ENCODE peak calls at places on chromosomes 6 and 20, in ten cellular contexts. N is ovary, Z is astrocyte of the spinal cord, T is heart left ventricle, S is IMR-90, F is mesendoderm, K is ascending aorta, L is kidney epithelial cell, W is adrenal gland, Q is psoas muscle. B is an unnamed sample.

GRCh38 chr6:130675072-130675471 is 152.1 kb upstream of the SMLR1 start:
- DNase-seq in S (peak), N (no peak), L (peak), F (no peak), T (no peak), K (no peak), Z (peak), W (no peak), Q (no peak), B (no peak)

GRCh38 chr6:43541774-43542471 is 25.0 kb downstream of the POLR1C start:
- DNase-seq in Z (no peak), L (no peak), F (no peak), T (no peak), S (no peak), N (no peak), K (no peak), Q (no peak), W (no peak), B (no peak)

GRCh38 chr20:4087923-4088322 is 72.6 kb upstream of the RNF24 start:
- DNase-seq in Z (no peak), Q (no peak), S (peak), N (no peak), W (peak), L (no peak), K (peak), F (no peak), T (no peak), B (no peak)

GRCh38 chr6:154229796-154230195 is 126.8 kb downstream of the IPCEF1 start:
- DNase-seq in S (no peak), Z (no peak), F (no peak), K (no peak), N (no peak), L (no peak), T (no peak), W (no peak), Q (no peak), B (no peak)

GRCh38 chr20:61120595-61121515 is 131.2 kb upstream of the CDH4 start:
- DNase-seq in K (peak), Z (peak), Q (no peak), L (peak), W (peak), S (peak), F (peak), N (no peak), T (peak), B (peak)

GRCh38 chr20:12177657-12178293 is 260.1 kb downstream of the BTBD3 start:
- DNase-seq in L (no peak), K (no peak), Q (no peak), T (no peak), W (no peak), S (no peak), F (no peak), N (no peak), Z (no peak), B (no peak)

GRCh38 chr6:54681987-54682386 is 164.6 kb upstream of the FAM83B start:
- DNase-seq in Z (peak), Q (no peak), N (no peak), W (no peak), K (no peak), S (peak), L (peak), T (no peak), F (no peak), B (peak)

GRCh38 chr6:34531580-34532201 is 24.4 kb downstream of the SPDEF start:
- DNase-seq in S (peak), Z (peak), Q (peak), L (peak), F (peak), K (no peak), W (peak), N (peak), T (peak), B (peak)

GRCh38 chr20:32333988-32334885 is 23.9 kb upstream of the ASXL1 start:
- DNase-seq in F (no peak), L (no peak), S (no peak), Z (no peak), K (no peak), N (peak), Q (no peak), T (peak), W (peak), B (no peak)

GRCh38 chr6:44203955-44204354 is 12.8 kb upstream of the MYMX start:
- DNase-seq in N (no peak), L (no peak), T (no peak), W (no peak), K (no peak), Q (no peak), Z (no peak), F (no peak), S (no peak), B (no peak)

GRCh38 chr6:113403966-113404575 is 453.1 kb upstream of the MARCKS start:
- DNase-seq in W (no peak), Z (no peak), N (no peak), T (no peak), F (no peak), S (no peak), L (no peak), Q (no peak), K (no peak), B (no peak)

GRCh38 chr6:61909541-61909940 is 376.5 kb downstream of the KHDRBS2 start:
- DNase-seq in W (no peak), S (no peak), L (no peak), N (no peak), F (no peak), T (no peak), Z (no peak), K (no peak), Q (no peak), B (no peak)

GRCh38 chr6:45092135-45092534 is 236.0 kb upstream of the RUNX2 start:
- DNase-seq in Q (no peak), W (no peak), N (no peak), K (no peak), S (no peak), F (no peak), Z (no peak), L (no peak), T (no peak), B (no peak)

GRCh38 chr6:111536888-111537287 is 53.9 kb upstream of the REV3L start:
- DNase-seq in T (peak), Q (no peak), Z (no peak), N (no peak), L (no peak), W (no peak), S (no peak), F (no peak), K (peak), B (no peak)

GRCh38 chr6:37019065-37019450 is 13.6 kb downstream of the FGD2 start:
- DNase-seq in K (no peak), S (no peak), L (no peak), Z (no peak), F (no peak), Q (no peak), N (no peak), W (no peak), T (no peak), B (no peak)

GRCh38 chr6:154247119-154247814 is 109.3 kb downstream of the IPCEF1 start:
- DNase-seq in N (no peak), S (no peak), L (no peak), W (no peak), Q (no peak), F (peak), Z (no peak), K (no peak), T (no peak), B (no peak)

GRCh38 chr20:33791959-33792597 is 19.1 kb upstream of the CHMP4B start:
- DNase-seq in S (peak), T (no peak), F (peak), K (no peak), W (peak), L (no peak), Q (peak), N (peak), Z (peak), B (no peak)

GRCh38 chr20:61763740-61764400 is 301.8 kb downstream of the TAF4 start:
- DNase-seq in F (no peak), T (no peak), S (no peak), Q (peak), Z (no peak), N (no peak), L (no peak), W (no peak), K (no peak), B (no peak)

GRCh38 chr6:113936093-113936934 is 34.6 kb downstream of the HDAC2 start:
- DNase-seq in Z (peak), W (no peak), N (no peak), F (peak), S (peak), K (no peak), L (no peak), T (no peak), Q (no peak), B (peak)

GRCh38 chr6:33583591-33584155 is 3.6 kb upstream of the BAK1 start:
- DNase-seq in T (no peak), S (no peak), Z (no peak), N (no peak), K (no peak), L (no peak), Q (no peak), W (no peak), F (peak), B (no peak)

GRCh38 chr6:123997223-123997622 is 193.6 kb downstream of the NKAIN2 start:
- DNase-seq in N (no peak), K (no peak), L (no peak), Q (no peak), S (no peak), W (no peak), T (no peak), F (no peak), Z (no peak), B (no peak)

GRCh38 chr6:82251942-82252341 is 4.4 kb upstream of the IBTK start:
- DNase-seq in S (peak), W (no peak), Z (peak), F (peak), L (no peak), Q (no peak), T (no peak), N (no peak), K (no peak), B (no peak)

GRCh38 chr6:126091507-126091906 is 105.2 kb downstream of the TRMT11 start:
- DNase-seq in Q (no peak), W (no peak), T (no peak), Z (peak), K (no peak), F (peak), N (no peak), S (no peak), L (no peak), B (no peak)

GRCh38 chr20:62089393-62089792 is 23.7 kb upstream of the TAF4 start:
- DNase-seq in Q (peak), K (no peak), F (no peak), T (no peak), L (no peak), Z (no peak), W (no peak), S (no peak), N (no peak), B (no peak)

GRCh38 chr20:22586645-22587310 is 2.4 kb upstream of the FOXA2 start:
- DNase-seq in Z (no peak), L (no peak), W (no peak), F (peak), Q (peak), S (no peak), T (no peak), K (no peak), N (no peak), B (no peak)

GRCh38 chr6:3499603-3500002 is 42.8 kb upstream of the SLC22A23 start:
- DNase-seq in S (no peak), W (no peak), N (no peak), Z (no peak), F (no peak), Q (no peak), T (no peak), K (no peak), L (no peak), B (no peak)

GRCh38 chr20:20373046-20373706 is 5.3 kb downstream of the INSM1 start:
- DNase-seq in F (no peak), S (peak), L (no peak), N (no peak), Q (no peak), K (no peak), Z (peak), T (no peak), W (peak), B (no peak)

GRCh38 chr6:39362487-39362865 is 40.0 kb upstream of the KCNK16 start:
- DNase-seq in N (no peak), T (no peak), Q (no peak), Z (no peak), K (no peak), L (no peak), S (no peak), F (peak), W (peak), B (no peak)

GRCh38 chr6:77450924-77451323 is 12.4 kb downstream of the HTR1B start:
- DNase-seq in Z (peak), T (no peak), N (no peak), S (peak), L (no peak), W (no peak), F (no peak), Q (no peak), K (no peak), B (no peak)

DNA sequence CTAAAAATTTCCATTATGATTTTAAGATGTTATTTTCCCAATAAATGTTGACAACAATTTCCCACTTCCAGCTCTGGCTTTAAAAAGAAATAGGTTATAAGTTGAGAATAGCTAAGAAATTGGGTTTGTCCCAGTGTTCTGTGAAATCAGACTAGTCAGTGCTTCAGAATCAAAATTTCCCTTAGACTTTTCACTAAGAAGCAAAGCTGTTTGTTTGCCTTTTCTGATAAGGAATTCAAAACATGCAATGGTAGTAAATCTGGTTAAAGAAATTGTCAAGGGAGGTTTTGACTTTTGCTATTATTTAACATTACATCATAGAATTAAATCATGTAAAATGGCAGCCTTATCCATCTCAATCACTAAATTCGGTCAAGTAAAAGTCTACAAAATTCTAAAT is 36.6 kb downstream of the PLAGL1 start:
- DNase-seq in T (no peak), N (no peak), Z (peak), K (no peak), F (no peak), Q (no peak), S (peak), W (no peak), L (no peak), B (no peak)
- H3K4me3 ChIP-seq in T (no peak), N (no peak), Z (no peak), K (peak), F (no peak), Q (no peak), S (no peak), W (no peak), L (no peak), B (no peak)

DNA sequence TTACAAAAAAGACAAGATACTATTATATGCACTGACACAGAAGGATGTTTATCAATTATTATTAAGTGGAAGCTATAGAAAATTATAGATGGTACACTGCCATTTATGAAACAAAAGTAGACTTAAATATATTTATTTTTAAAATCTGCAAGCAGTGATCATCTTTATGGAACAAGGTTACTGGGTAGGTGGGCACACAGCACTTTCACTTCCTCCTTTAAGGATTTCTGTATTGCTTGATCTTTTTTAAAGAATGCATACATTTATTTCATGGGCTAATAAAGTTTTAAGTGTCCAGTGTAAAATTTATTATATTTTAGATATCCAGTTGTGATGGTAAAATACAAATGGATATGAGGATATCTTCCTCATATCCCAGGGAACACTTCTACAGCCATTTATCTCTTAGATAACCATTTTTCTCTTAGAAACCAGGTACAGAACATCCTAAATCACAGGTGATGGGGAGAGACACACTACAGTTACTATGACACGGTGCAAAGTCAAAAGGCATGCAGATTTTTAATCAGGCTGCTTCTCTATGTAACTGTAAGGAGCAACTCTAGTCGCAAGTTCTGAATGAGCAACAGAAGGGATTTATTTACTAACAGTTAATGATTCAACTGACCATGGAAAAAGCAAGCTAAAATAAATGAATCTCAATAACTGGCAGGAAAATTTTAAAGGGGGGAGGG is 2.3 kb downstream of the FBXL4 start:
- DNase-seq in L (no peak), W (no peak), Z (no peak), N (no peak), F (no peak), S (no peak), T (no peak), K (no peak), Q (no peak), B (no peak)
- H3K4me3 ChIP-seq in L (no peak), W (no peak), Z (no peak), N (no peak), F (no peak), S (no peak), T (no peak), K (peak), Q (no peak), B (no peak)

DNA sequence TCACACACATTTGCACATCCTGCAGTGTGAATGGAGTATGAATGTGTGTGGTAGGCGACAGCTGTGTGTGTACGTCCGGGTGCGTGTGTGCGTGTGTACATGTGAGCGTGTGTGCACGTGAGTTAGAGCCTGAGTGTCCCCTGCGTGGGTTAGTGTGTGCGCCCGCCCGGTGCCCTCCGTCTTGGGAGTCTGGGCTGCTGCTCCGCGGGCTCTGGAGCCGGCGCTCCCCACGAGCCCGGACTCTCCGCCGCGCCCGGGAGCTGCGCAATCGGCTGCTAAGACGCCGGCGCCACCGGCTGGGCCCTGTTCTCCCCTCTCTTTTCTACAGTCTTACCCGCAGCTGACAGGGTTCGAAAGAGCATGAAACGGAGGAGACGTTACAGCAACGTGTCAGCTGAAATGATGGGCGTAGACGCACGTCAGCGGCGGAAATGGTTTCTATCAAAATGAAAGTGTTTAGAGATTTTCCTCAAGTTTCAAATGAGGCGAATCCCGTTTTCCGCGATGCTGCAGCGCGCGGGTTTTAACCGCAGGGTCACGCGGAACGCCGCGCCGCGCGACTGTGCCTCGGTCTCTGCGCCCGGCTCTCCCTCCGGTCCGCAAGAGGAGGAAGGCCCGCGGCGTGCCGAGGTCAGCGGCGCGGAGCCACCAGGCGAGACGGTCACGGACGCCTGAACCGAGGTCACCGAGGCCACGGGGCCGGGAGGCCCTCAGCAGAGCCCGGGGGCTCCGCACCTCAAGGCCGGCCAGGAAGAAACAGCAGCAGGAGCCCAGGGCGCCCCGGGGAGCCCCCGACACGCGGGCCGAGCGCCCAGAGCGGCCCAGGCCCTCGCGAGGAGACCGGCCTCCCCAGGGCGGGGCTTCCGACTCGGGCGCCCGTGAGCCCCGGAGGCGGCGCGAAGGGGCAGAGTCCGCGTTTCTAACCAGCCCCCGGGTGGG is 95.3 kb upstream of the BHLHE23 start:
- DNase-seq in N (peak), Z (peak), L (no peak), S (peak), K (peak), T (no peak), Q (peak), W (peak), F (peak), B (no peak)
- H3K4me3 ChIP-seq in N (peak), Z (peak), L (peak), S (peak), K (peak), T (peak), Q (peak), W (peak), F (peak), B (peak)

DNA sequence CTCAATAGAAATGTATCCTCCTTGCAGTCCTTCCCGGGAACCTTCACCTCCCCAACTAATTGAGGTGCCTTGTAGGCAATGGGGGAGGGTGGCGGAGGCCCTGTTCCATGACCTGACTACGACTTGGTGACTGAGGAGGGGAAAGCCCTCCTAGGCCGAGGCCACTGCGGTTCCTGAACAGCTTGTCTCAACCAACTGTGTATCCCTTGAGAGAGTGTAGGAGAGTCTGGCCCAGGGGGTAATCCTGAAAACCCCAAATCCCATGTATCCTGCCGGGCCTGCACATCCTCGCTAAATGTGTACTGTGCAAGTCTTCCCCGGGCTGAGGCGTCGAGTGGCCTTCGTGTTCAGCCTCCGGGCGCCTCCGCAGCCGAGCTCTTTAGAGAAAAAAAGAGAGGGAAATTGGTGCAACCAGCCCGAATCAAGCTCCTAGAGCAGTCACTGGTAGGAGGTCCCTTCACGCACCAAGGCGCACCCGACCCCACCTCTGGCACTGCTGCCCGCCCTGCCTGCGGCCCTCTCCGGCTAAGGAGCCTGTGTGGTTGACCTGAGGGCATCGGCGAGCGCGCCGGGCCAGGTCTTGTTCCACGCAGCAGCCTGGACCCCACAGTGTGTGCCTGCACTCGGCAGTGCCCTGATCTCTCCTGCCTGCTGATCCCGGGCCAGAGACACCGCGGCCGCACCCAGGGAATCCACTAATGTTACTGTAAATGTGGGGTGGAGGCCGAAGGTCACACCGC is 7.3 kb downstream of the SIM1 start:
- DNase-seq in K (no peak), Z (no peak), T (no peak), Q (peak), W (no peak), N (no peak), F (peak), L (no peak), S (no peak), B (no peak)
- H3K4me3 ChIP-seq in K (no peak), Z (no peak), T (no peak), Q (peak), W (no peak), N (no peak), F (no peak), L (peak), S (no peak), B (no peak)

GRCh38 chr6:143397229-143398222 is 53.0 kb downstream of the ADAT2 start:
- DNase-seq in L (peak), N (peak), S (peak), Q (peak), W (no peak), Z (peak), T (peak), K (peak), F (peak), B (peak)
- H3K4me3 ChIP-seq in L (no peak), N (no peak), S (no peak), Q (no peak), W (no peak), Z (no peak), T (no peak), K (no peak), F (no peak), B (no peak)

B was measured in astrocyte of the cerebellum.